ENCODE peak calls at places on chromosomes 11 and 22, in nine cellular contexts. Y is Calu3; Z is Right ventricle myocardium superior; E is adipocyte; X is NCI-H1092 treated with DMSO at 0.1 percent for 48 hours; G is GM23248; C is stimulated activated CD4-positive, alpha-beta T cell treated with anti-CD3 and anti-CD28 coated beads, Interleukin-1b, Interleukin-23, amount 100 ng/mL, for 48 hours; I is NCI-H1436; P is HEK293T. V is an unnamed sample.
A peak's percentile ranks its signal among the peaks of the same experiment; 100 is the strongest.

GRCh38 chr11:30321321-30321720 is 1.6 kb upstream of the ARL14EP start:
- DNase-seq in C (no peak), P (no peak), E (no peak), X (no peak), Z (no peak), I (no peak), G (no peak), Y (no peak), V (no peak)

GRCh38 chr11:121291896-121292502 is 572 bp upstream of the SC5D start:
- DNase-seq in I (no peak), X (peak; percentile 83), E (peak; percentile 37), Z (no peak), P (no peak), C (no peak), Y (no peak), G (peak; percentile 24), V (no peak)

GRCh38 chr11:119368121-119369034 is 13.1 kb downstream of the USP2 start:
- DNase-seq in X (peak; percentile 82), C (no peak), E (no peak), Y (peak; percentile 32), P (no peak), G (no peak), Z (peak; percentile 87), I (peak; percentile 6), V (no peak)

GRCh38 chr11:132142102-132142501 is 771.7 kb downstream of the NTM start:
- DNase-seq in I (no peak), G (no peak), P (no peak), Z (no peak), E (no peak), C (no peak), Y (no peak), X (peak; percentile 62), V (no peak)

GRCh38 chr22:37818397-37819099 is 4.6 kb upstream of the GALR3 start:
- DNase-seq in X (peak; percentile 48), Y (peak; percentile 66), E (peak; percentile 56), C (peak; percentile 70), Z (peak; percentile 82), P (no peak), I (peak; percentile 24), G (peak; percentile 84), V (peak; percentile 71)

GRCh38 chr11:106998126-106998525 is 20.1 kb downstream of the GUCY1A2 start:
- DNase-seq in Z (no peak), Y (no peak), P (no peak), I (no peak), G (peak; percentile 83), C (no peak), E (peak; percentile 88), X (no peak), V (no peak)

GRCh38 chr11:2515401-2516275 is 70.8 kb downstream of the KCNQ1 start:
- DNase-seq in I (no peak), E (no peak), Y (no peak), X (no peak), C (no peak), G (no peak), Z (peak; percentile 39), P (no peak), V (peak; percentile 0)

GRCh38 chr11:73760680-73761402 is at the start of gene RAB6A:
- DNase-seq in G (peak; percentile 100), C (peak; percentile 100), Y (peak; percentile 99), X (peak; percentile 100), E (peak; percentile 100), I (peak; percentile 100), P (peak; percentile 96), Z (peak; percentile 100), V (peak; percentile 100)

GRCh38 chr11:125154380-125155099 is 10.0 kb upstream of the PKNOX2 start:
- DNase-seq in C (no peak), Y (no peak), Z (no peak), E (no peak), X (no peak), P (no peak), I (no peak), G (no peak), V (no peak)

GRCh38 chr11:73312806-73313403 is 4.8 kb downstream of the ARHGEF17 start:
- DNase-seq in X (no peak), Y (no peak), I (no peak), C (no peak), Z (no peak), P (no peak), E (peak; percentile 58), G (peak; percentile 83), V (no peak)

GRCh38 chr11:66188580-66188979 is 79.9 kb upstream of the RAB1B start:
- DNase-seq in X (no peak), Z (no peak), E (peak; percentile 60), I (no peak), P (no peak), Y (no peak), C (no peak), G (peak; percentile 90), V (no peak)

GRCh38 chr22:19817561-19818263 is 37.0 kb downstream of the GNB1L start:
- DNase-seq in C (no peak), Z (no peak), E (no peak), X (no peak), I (no peak), P (no peak), G (no peak), Y (no peak), V (no peak)